ENCODE peak calls at places on chromosomes 3 and 15, in eight cellular contexts. T is fibroblast of mammary gland; R is choroid plexus epithelial cell; N is foreskin fibroblast; Z is AG09309; J is mesothelial cell of epicardium; Y is transverse colon; X is activated CD8-positive, alpha-beta T cell treated with anti-CD3 and anti-CD28 coated beads for 36 hours. K is an unnamed sample.

GRCh38 chr3:179732661-179733348 is 80.0 kb downstream of the USP13 start:
- DNase-seq in Y (no peak), X (no peak), R (no peak), J (no peak), Z (no peak), T (peak; percentile 20), N (peak; percentile 15), K (no peak)

GRCh38 chr15:98853593-98854420 is 153.8 kb downstream of the PGPEP1L start:
- DNase-seq in N (peak; percentile 73), Y (peak; percentile 38), J (no peak), X (no peak), R (peak; percentile 32), T (peak; percentile 67), Z (no peak), K (no peak)

GRCh38 chr15:65026756-65027155 is 2.7 kb downstream of the MTFMT start:
- DNase-seq in X (no peak), T (no peak), N (no peak), Y (no peak), J (no peak), Z (no peak), R (no peak), K (no peak)

GRCh38 chr15:73368301-73369072 is at the start of gene HCN4:
- DNase-seq in T (no peak), Y (no peak), R (no peak), Z (no peak), N (peak; percentile 16), J (no peak), X (no peak), K (no peak)

GRCh38 chr15:40064231-40064894 is 25.4 kb upstream of the SRP14 start:
- DNase-seq in T (peak; percentile 40), Y (no peak), Z (no peak), J (no peak), N (peak; percentile 24), X (peak; percentile 21), R (peak; percentile 92), K (peak; percentile 67)

GRCh38 chr3:123083446-123084124 is 16.8 kb downstream of the PDIA5 start:
- DNase-seq in J (no peak), T (no peak), X (no peak), Z (no peak), R (no peak), N (no peak), Y (no peak), K (no peak)

GRCh38 chr3:37905987-37906674 is 44.5 kb downstream of the CTDSPL start:
- DNase-seq in X (no peak), T (peak; percentile 74), Y (no peak), Z (peak; percentile 45), N (peak; percentile 84), R (peak; percentile 54), J (no peak), K (no peak)

GRCh38 chr3:128006061-128006470 is 46.2 kb upstream of the SEC61A1 start:
- DNase-seq in T (no peak), J (no peak), Z (no peak), Y (no peak), R (no peak), N (no peak), X (no peak), K (no peak)

GRCh38 chr3:46416134-46417119 is 9.4 kb downstream of the CCRL2 start:
- DNase-seq in N (no peak), Y (no peak), Z (no peak), J (no peak), X (peak; percentile 62), R (peak; percentile 47), T (no peak), K (no peak)

GRCh38 chr3:172065534-172065933 is 26.2 kb downstream of the FNDC3B start:
- DNase-seq in T (peak; percentile 89), X (no peak), Z (no peak), R (peak; percentile 85), Y (peak; percentile 33), N (peak; percentile 86), J (no peak), K (no peak)

GRCh38 chr3:158097571-158098553 is 8.4 kb downstream of the SHOX2 start:
- DNase-seq in T (no peak), N (peak; percentile 47), X (peak; percentile 82), Z (no peak), Y (peak; percentile 86), R (peak; percentile 54), J (peak; percentile 71), K (peak; percentile 94)

GRCh38 chr3:115982121-115982520 is 358.8 kb downstream of the GAP43 start:
- DNase-seq in N (no peak), X (no peak), Y (no peak), T (no peak), J (no peak), Z (no peak), R (no peak), K (no peak)

GRCh38 chr3:115990669-115991068 is 367.4 kb downstream of the GAP43 start:
- DNase-seq in Y (no peak), T (no peak), Z (no peak), N (no peak), J (no peak), X (no peak), R (no peak), K (no peak)

GRCh38 chr3:115982629-115983028 is 359.3 kb downstream of the GAP43 start:
- DNase-seq in R (no peak), X (no peak), T (no peak), N (no peak), Y (no peak), J (no peak), Z (no peak), K (no peak)

GRCh38 chr3:115989927-115990326 is 366.6 kb downstream of the GAP43 start:
- DNase-seq in Z (peak; percentile 62), X (no peak), N (peak; percentile 79), R (peak; percentile 73), Y (no peak), T (peak; percentile 77), J (no peak), K (no peak)

GRCh38 chr3:115986555-115987207 is 363.4 kb downstream of the GAP43 start:
- DNase-seq in T (peak; percentile 66), Z (no peak), Y (no peak), J (no peak), R (peak; percentile 71), X (no peak), N (peak; percentile 43), K (no peak)
- TF ChIP-seq CTCF in T (peak; percentile 61), Z (peak; percentile 46), Y (no peak), J (peak; percentile 59), R (peak; percentile 69), X (no peak), N (peak; percentile 19), K (no peak)

GRCh38 chr3:55042591-55042990 is 114.7 kb upstream of the LRTM1 start:
- DNase-seq in T (peak; percentile 62), Z (no peak), Y (no peak), N (peak; percentile 56), J (no peak), X (no peak), R (peak; percentile 53), K (no peak)
- TF ChIP-seq CTCF in T (peak; percentile 41), Z (peak; percentile 34), Y (no peak), N (no peak), J (no peak), X (no peak), R (peak; percentile 50), K (no peak)

GRCh38 chr3:168047190-168047795 is 48.4 kb downstream of the GOLIM4 start:
- DNase-seq in N (peak; percentile 83), Z (peak; percentile 68), X (no peak), T (peak; percentile 88), Y (no peak), R (peak; percentile 92), J (no peak), K (peak; percentile 57)
- TF ChIP-seq CTCF in N (peak; percentile 60), Z (peak; percentile 69), X (peak; percentile 82), T (peak; percentile 81), Y (peak; percentile 94), R (peak; percentile 74), J (peak; percentile 14), K (peak; percentile 69)

DNA sequence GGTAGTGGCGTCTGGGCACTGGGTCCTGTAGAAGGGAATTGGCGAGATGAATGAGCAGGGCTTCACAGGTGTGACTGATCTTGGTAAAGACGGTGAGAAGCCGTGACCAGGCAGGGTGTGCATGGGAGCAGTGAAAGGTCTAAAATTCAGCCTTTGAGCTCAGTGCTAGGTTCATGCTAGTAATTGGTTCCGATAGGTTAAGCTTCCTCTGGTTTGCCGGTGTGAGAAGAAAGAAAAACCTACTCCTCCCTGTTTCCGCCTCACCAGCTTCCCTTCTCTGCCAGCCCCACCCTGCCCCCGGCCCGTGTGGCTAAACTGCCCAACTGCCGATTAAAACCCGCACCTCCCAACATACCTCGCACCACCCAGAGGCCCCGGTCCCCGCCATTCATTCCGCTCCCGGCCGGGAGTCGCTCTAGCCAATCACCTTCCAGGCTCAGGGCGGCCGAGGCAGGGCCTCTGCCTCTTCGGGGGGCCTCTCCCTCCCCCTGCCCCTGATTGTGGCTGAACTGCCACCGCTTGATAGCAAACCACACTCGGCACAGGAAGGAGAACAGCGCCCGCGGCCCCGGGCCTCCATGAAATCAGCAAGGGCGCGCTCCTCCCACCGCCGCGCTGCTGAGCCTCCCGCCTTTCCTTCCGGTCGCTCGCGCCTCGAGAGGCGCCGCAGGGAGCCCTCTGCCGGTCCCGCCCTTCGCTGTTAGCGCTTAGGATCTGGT is 7.3 kb upstream of the NRROS start:
- DNase-seq in J (peak; percentile 70), R (peak; percentile 65), N (peak; percentile 87), Z (no peak), X (peak; percentile 96), Y (peak; percentile 87), T (peak; percentile 51), K (peak; percentile 85)
- TF ChIP-seq CTCF in J (no peak), R (peak; percentile 20), N (peak; percentile 13), Z (peak; percentile 33), X (peak; percentile 24), Y (no peak), T (no peak), K (peak; percentile 53)

GRCh38 chr3:373193-373784 is 176.7 kb downstream of the CHL1 start:
- DNase-seq in Y (no peak), R (no peak), N (no peak), J (no peak), T (no peak), X (no peak), Z (no peak), K (no peak)

GRCh38 chr3:374459-374858 is 177.9 kb downstream of the CHL1 start:
- DNase-seq in N (no peak), R (no peak), X (no peak), Y (no peak), T (no peak), Z (no peak), J (no peak), K (no peak)

GRCh38 chr3:380801-381200 is 184.2 kb downstream of the CHL1 start:
- DNase-seq in J (no peak), R (no peak), X (no peak), N (no peak), Y (no peak), T (peak; percentile 30), Z (no peak), K (no peak)

DNA sequence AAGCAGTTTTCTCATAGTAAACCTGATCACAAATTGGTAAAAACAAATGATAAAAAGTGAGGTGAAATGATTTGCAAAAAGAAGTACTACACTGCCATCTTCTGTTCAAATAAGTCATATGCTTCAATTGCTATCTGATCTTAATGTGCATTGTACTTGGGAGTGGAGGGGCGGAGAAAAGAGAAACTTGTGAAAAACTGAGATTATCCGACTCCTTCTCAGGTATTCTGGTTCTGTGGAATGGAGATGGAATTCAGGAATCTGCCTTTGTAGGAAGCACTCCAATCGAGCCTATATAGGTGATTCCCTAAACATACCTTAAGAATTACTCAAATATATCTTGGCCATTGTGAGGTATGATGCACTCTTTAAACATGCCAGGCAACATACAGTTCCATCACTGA is 180.6 kb downstream of the CHL1 start:
- DNase-seq in J (no peak), Z (peak; percentile 8), R (peak; percentile 39), T (peak; percentile 62), Y (no peak), X (no peak), N (peak; percentile 1), K (peak; percentile 15)
- TF ChIP-seq CTCF in J (peak; percentile 42), Z (no peak), R (peak; percentile 41), T (peak; percentile 59), Y (peak; percentile 32), X (peak; percentile 20), N (no peak), K (peak; percentile 53)

K was measured in GM10248.